ENCODE peak calls at places on chromosomes 12 and 14, in eight cellular contexts. One of them, this sample, is unnamed. For H3K4me1, the result is how much of the 10 kb centered on the place peaks cover.

GRCh38 chr12:52238916-52239649 is 6.0 kb downstream of the KRT7 start:
- ATAC-seq in gastrocnemius medialis: no peak
- ATAC-seq in heart right ventricle: no peak
- ATAC-seq in left lung: peak
- ATAC-seq in aorta: no peak
- ATAC-seq in GM23338: no peak
- ATAC-seq in HepG2: no peak
- ATAC-seq in CD4-positive, CD25-positive, alpha-beta regulatory T cell: no peak
- ATAC-seq in this sample: no peak

GRCh38 chr12:122646568-122647220 is 56.5 kb downstream of the HCAR2 start:
- ATAC-seq in gastrocnemius medialis: no peak
- ATAC-seq in heart right ventricle: no peak
- ATAC-seq in left lung: peak
- ATAC-seq in aorta: no peak
- ATAC-seq in GM23338: no peak
- ATAC-seq in HepG2: no peak
- ATAC-seq in CD4-positive, CD25-positive, alpha-beta regulatory T cell: peak
- ATAC-seq in this sample: no peak

GRCh38 chr14:95941897-95942296 is 65.3 kb downstream of the TUNAR start:
- ATAC-seq in gastrocnemius medialis: no peak
- ATAC-seq in heart right ventricle: no peak
- ATAC-seq in left lung: no peak
- ATAC-seq in aorta: no peak
- ATAC-seq in GM23338: no peak
- ATAC-seq in HepG2: no peak
- ATAC-seq in CD4-positive, CD25-positive, alpha-beta regulatory T cell: no peak
- ATAC-seq in this sample: no peak

GRCh38 chr14:96256420-96256819 is 410 bp downstream of the BDKRB1 start:
- ATAC-seq in gastrocnemius medialis: no peak
- ATAC-seq in heart right ventricle: no peak
- ATAC-seq in left lung: no peak
- ATAC-seq in aorta: no peak
- ATAC-seq in GM23338: no peak
- ATAC-seq in HepG2: no peak
- ATAC-seq in CD4-positive, CD25-positive, alpha-beta regulatory T cell: no peak
- ATAC-seq in this sample: peak

GRCh38 chr12:17296882-17297281 is 690.9 kb upstream of the LMO3 start:
- ATAC-seq in gastrocnemius medialis: no peak
- ATAC-seq in heart right ventricle: no peak
- ATAC-seq in left lung: no peak
- ATAC-seq in aorta: no peak
- ATAC-seq in GM23338: no peak
- ATAC-seq in HepG2: no peak
- ATAC-seq in CD4-positive, CD25-positive, alpha-beta regulatory T cell: no peak
- ATAC-seq in this sample: no peak

GRCh38 chr12:92396647-92397258 is 251.1 kb upstream of the BTG1 start:
- ATAC-seq in gastrocnemius medialis: peak
- ATAC-seq in heart right ventricle: no peak
- ATAC-seq in left lung: peak
- ATAC-seq in aorta: no peak
- ATAC-seq in GM23338: no peak
- ATAC-seq in HepG2: no peak
- ATAC-seq in CD4-positive, CD25-positive, alpha-beta regulatory T cell: no peak
- ATAC-seq in this sample: no peak

GRCh38 chr12:92987362-92987761 is 58.3 kb upstream of the EEA1 start:
- ATAC-seq in gastrocnemius medialis: peak
- ATAC-seq in heart right ventricle: peak
- ATAC-seq in left lung: peak
- ATAC-seq in aorta: peak
- ATAC-seq in GM23338: peak
- ATAC-seq in HepG2: peak
- ATAC-seq in CD4-positive, CD25-positive, alpha-beta regulatory T cell: peak
- ATAC-seq in this sample: peak

GRCh38 chr12:19151298-19151697 is 21.8 kb downstream of the PLEKHA5 start:
- ATAC-seq in gastrocnemius medialis: no peak
- ATAC-seq in heart right ventricle: no peak
- ATAC-seq in left lung: no peak
- ATAC-seq in aorta: no peak
- ATAC-seq in GM23338: no peak
- ATAC-seq in HepG2: no peak
- ATAC-seq in CD4-positive, CD25-positive, alpha-beta regulatory T cell: no peak
- ATAC-seq in this sample: no peak

GRCh38 chr14:24277606-24278321 is 6.4 kb upstream of the RABGGTA start:
- ATAC-seq in gastrocnemius medialis: no peak
- ATAC-seq in heart right ventricle: peak
- ATAC-seq in left lung: no peak
- ATAC-seq in aorta: peak
- ATAC-seq in GM23338: no peak
- ATAC-seq in HepG2: no peak
- ATAC-seq in CD4-positive, CD25-positive, alpha-beta regulatory T cell: no peak
- ATAC-seq in this sample: peak

GRCh38 chr12:52271157-52271556 is 3.3 kb upstream of the KRT86 start:
- ATAC-seq in gastrocnemius medialis: no peak
- ATAC-seq in heart right ventricle: no peak
- ATAC-seq in left lung: no peak
- ATAC-seq in aorta: no peak
- ATAC-seq in GM23338: no peak
- ATAC-seq in HepG2: no peak
- ATAC-seq in CD4-positive, CD25-positive, alpha-beta regulatory T cell: no peak
- ATAC-seq in this sample: no peak

GRCh38 chr14:69004731-69005431 is 25.8 kb upstream of the ACTN1 start:
- ATAC-seq in gastrocnemius medialis: no peak
- ATAC-seq in heart right ventricle: no peak
- ATAC-seq in left lung: peak
- ATAC-seq in aorta: no peak
- ATAC-seq in GM23338: peak
- ATAC-seq in HepG2: no peak
- ATAC-seq in CD4-positive, CD25-positive, alpha-beta regulatory T cell: no peak
- ATAC-seq in this sample: no peak

GRCh38 chr12:21852251-21852650 is 77.7 kb upstream of the KCNJ8 start:
- ATAC-seq in gastrocnemius medialis: no peak
- ATAC-seq in heart right ventricle: no peak
- ATAC-seq in left lung: no peak
- ATAC-seq in aorta: no peak
- ATAC-seq in GM23338: no peak
- ATAC-seq in HepG2: no peak
- ATAC-seq in CD4-positive, CD25-positive, alpha-beta regulatory T cell: no peak
- ATAC-seq in this sample: no peak

GRCh38 chr12:25994901-25995625 is 36.6 kb downstream of the RASSF8 start:
- ATAC-seq in gastrocnemius medialis: no peak
- ATAC-seq in heart right ventricle: no peak
- ATAC-seq in left lung: no peak
- ATAC-seq in aorta: no peak
- ATAC-seq in GM23338: peak
- ATAC-seq in HepG2: no peak
- ATAC-seq in CD4-positive, CD25-positive, alpha-beta regulatory T cell: no peak
- ATAC-seq in this sample: no peak

GRCh38 chr12:25995906-25996305 is 37.4 kb downstream of the RASSF8 start:
- ATAC-seq in gastrocnemius medialis: no peak
- ATAC-seq in heart right ventricle: no peak
- ATAC-seq in left lung: no peak
- ATAC-seq in aorta: no peak
- ATAC-seq in GM23338: no peak
- ATAC-seq in HepG2: no peak
- ATAC-seq in CD4-positive, CD25-positive, alpha-beta regulatory T cell: no peak
- ATAC-seq in this sample: no peak

GRCh38 chr12:25994252-25994651 is 35.8 kb downstream of the RASSF8 start:
- ATAC-seq in gastrocnemius medialis: no peak
- ATAC-seq in heart right ventricle: no peak
- ATAC-seq in left lung: no peak
- ATAC-seq in aorta: no peak
- ATAC-seq in GM23338: no peak
- ATAC-seq in HepG2: no peak
- ATAC-seq in CD4-positive, CD25-positive, alpha-beta regulatory T cell: no peak
- ATAC-seq in this sample: no peak

GRCh38 chr12:25996677-25997076 is 38.2 kb downstream of the RASSF8 start:
- ATAC-seq in gastrocnemius medialis: no peak
- ATAC-seq in heart right ventricle: no peak
- ATAC-seq in left lung: no peak
- ATAC-seq in aorta: no peak
- ATAC-seq in GM23338: no peak
- ATAC-seq in HepG2: no peak
- ATAC-seq in CD4-positive, CD25-positive, alpha-beta regulatory T cell: no peak
- ATAC-seq in this sample: no peak

GRCh38 chr12:25997401-25997973 is 39.0 kb downstream of the RASSF8 start:
- ATAC-seq in gastrocnemius medialis: no peak
- ATAC-seq in heart right ventricle: peak
- ATAC-seq in left lung: no peak
- ATAC-seq in aorta: no peak
- ATAC-seq in GM23338: peak
- ATAC-seq in HepG2: no peak
- ATAC-seq in CD4-positive, CD25-positive, alpha-beta regulatory T cell: no peak
- ATAC-seq in this sample: peak
- H3K4me1 ChIP-seq in gastrocnemius medialis: under half
- H3K4me1 ChIP-seq in heart right ventricle: under half
- H3K4me1 ChIP-seq in left lung: under half
- H3K4me1 ChIP-seq in aorta: under half
- H3K4me1 ChIP-seq in GM23338: under half
- H3K4me1 ChIP-seq in HepG2: under half
- H3K4me1 ChIP-seq in CD4-positive, CD25-positive, alpha-beta regulatory T cell: under half
- H3K4me1 ChIP-seq in this sample: under half

GRCh38 chr12:96228566-96229248 is 34.5 kb downstream of the ELK3 start:
- ATAC-seq in gastrocnemius medialis: no peak
- ATAC-seq in heart right ventricle: no peak
- ATAC-seq in left lung: no peak
- ATAC-seq in aorta: no peak
- ATAC-seq in GM23338: no peak
- ATAC-seq in HepG2: no peak
- ATAC-seq in CD4-positive, CD25-positive, alpha-beta regulatory T cell: no peak
- ATAC-seq in this sample: no peak
- H3K4me1 ChIP-seq in gastrocnemius medialis: under half
- H3K4me1 ChIP-seq in heart right ventricle: half or more
- H3K4me1 ChIP-seq in left lung: under half
- H3K4me1 ChIP-seq in aorta: under half
- H3K4me1 ChIP-seq in GM23338: under half
- H3K4me1 ChIP-seq in HepG2: under half
- H3K4me1 ChIP-seq in CD4-positive, CD25-positive, alpha-beta regulatory T cell: under half
- H3K4me1 ChIP-seq in this sample: half or more

GRCh38 chr12:131920157-131920508 is 8.9 kb upstream of the PUS1 start:
- ATAC-seq in gastrocnemius medialis: no peak
- ATAC-seq in heart right ventricle: no peak
- ATAC-seq in left lung: no peak
- ATAC-seq in aorta: no peak
- ATAC-seq in GM23338: no peak
- ATAC-seq in HepG2: no peak
- ATAC-seq in CD4-positive, CD25-positive, alpha-beta regulatory T cell: no peak
- ATAC-seq in this sample: no peak

GRCh38 chr12:131923260-131923659 is 5.8 kb upstream of the PUS1 start:
- ATAC-seq in gastrocnemius medialis: no peak
- ATAC-seq in heart right ventricle: no peak
- ATAC-seq in left lung: no peak
- ATAC-seq in aorta: no peak
- ATAC-seq in GM23338: no peak
- ATAC-seq in HepG2: no peak
- ATAC-seq in CD4-positive, CD25-positive, alpha-beta regulatory T cell: no peak
- ATAC-seq in this sample: no peak

GRCh38 chr12:131920902-131921840 is 7.9 kb upstream of the PUS1 start:
- ATAC-seq in gastrocnemius medialis: no peak
- ATAC-seq in heart right ventricle: peak
- ATAC-seq in left lung: no peak
- ATAC-seq in aorta: no peak
- ATAC-seq in GM23338: no peak
- ATAC-seq in HepG2: no peak
- ATAC-seq in CD4-positive, CD25-positive, alpha-beta regulatory T cell: no peak
- ATAC-seq in this sample: no peak

GRCh38 chr12:131922772-131923171 is 6.3 kb upstream of the PUS1 start:
- ATAC-seq in gastrocnemius medialis: no peak
- ATAC-seq in heart right ventricle: no peak
- ATAC-seq in left lung: no peak
- ATAC-seq in aorta: no peak
- ATAC-seq in GM23338: no peak
- ATAC-seq in HepG2: no peak
- ATAC-seq in CD4-positive, CD25-positive, alpha-beta regulatory T cell: no peak
- ATAC-seq in this sample: no peak

GRCh38 chr12:131921866-131922769 is 7.0 kb upstream of the PUS1 start:
- ATAC-seq in gastrocnemius medialis: no peak
- ATAC-seq in heart right ventricle: peak
- ATAC-seq in left lung: no peak
- ATAC-seq in aorta: no peak
- ATAC-seq in GM23338: no peak
- ATAC-seq in HepG2: no peak
- ATAC-seq in CD4-positive, CD25-positive, alpha-beta regulatory T cell: no peak
- ATAC-seq in this sample: no peak
- H3K4me1 ChIP-seq in gastrocnemius medialis: under half
- H3K4me1 ChIP-seq in heart right ventricle: under half
- H3K4me1 ChIP-seq in left lung: under half
- H3K4me1 ChIP-seq in aorta: under half
- H3K4me1 ChIP-seq in GM23338: under half
- H3K4me1 ChIP-seq in HepG2: under half
- H3K4me1 ChIP-seq in CD4-positive, CD25-positive, alpha-beta regulatory T cell: under half
- H3K4me1 ChIP-seq in this sample: under half

DNA sequence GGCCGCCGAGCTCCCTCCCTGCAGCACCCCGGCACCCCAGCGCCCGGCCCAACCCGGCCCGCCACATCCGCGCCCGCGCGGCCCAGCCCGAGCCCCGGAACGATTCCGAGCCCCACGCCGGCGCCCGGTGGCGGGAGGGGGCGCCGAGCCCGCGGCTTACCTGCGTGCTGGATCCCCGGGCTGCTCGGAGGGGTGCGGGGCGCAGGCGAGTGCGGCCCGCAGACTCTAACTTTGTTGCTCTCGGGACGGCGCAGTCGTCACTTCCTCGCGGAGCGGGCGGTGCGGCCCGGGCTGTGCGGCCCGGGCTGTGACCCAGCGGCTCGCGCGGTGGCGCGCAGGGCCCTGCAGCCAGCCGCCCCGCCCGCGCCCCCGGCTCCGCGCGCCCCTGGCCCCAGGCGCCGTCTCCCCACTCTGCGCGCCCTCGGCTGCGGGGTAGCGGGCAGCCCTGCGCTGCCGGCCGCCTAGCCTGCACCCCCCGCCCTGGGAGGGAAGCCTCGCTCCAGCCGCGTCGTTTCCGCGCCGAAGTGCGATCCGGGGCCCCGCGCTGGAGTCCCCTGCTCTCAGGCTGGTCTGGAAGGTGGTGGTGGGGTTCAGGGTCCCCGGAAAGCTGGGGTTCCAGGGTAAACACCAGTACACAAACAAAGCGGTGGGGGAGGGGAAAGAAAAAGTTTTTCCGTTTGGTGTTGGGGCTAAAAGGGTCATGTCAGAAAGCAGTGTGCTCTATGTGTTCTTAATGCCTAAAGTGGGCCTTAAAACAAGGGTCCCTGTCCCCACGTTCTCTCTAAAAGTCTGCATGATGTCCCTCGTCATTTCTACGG is 64.5 kb upstream of the PTGR2 start:
- ATAC-seq in gastrocnemius medialis: peak
- ATAC-seq in heart right ventricle: peak
- ATAC-seq in left lung: peak
- ATAC-seq in aorta: peak
- ATAC-seq in GM23338: peak
- ATAC-seq in HepG2: peak
- ATAC-seq in CD4-positive, CD25-positive, alpha-beta regulatory T cell: peak
- ATAC-seq in this sample: peak
- H3K4me1 ChIP-seq in gastrocnemius medialis: half or more
- H3K4me1 ChIP-seq in heart right ventricle: half or more
- H3K4me1 ChIP-seq in left lung: under half
- H3K4me1 ChIP-seq in aorta: under half
- H3K4me1 ChIP-seq in GM23338: under half
- H3K4me1 ChIP-seq in HepG2: half or more
- H3K4me1 ChIP-seq in CD4-positive, CD25-positive, alpha-beta regulatory T cell: half or more
- H3K4me1 ChIP-seq in this sample: half or more

GRCh38 chr14:104295681-104296387 is 157.4 kb downstream of the KIF26A start:
- ATAC-seq in gastrocnemius medialis: no peak
- ATAC-seq in heart right ventricle: no peak
- ATAC-seq in left lung: no peak
- ATAC-seq in aorta: no peak
- ATAC-seq in GM23338: no peak
- ATAC-seq in HepG2: no peak
- ATAC-seq in CD4-positive, CD25-positive, alpha-beta regulatory T cell: no peak
- ATAC-seq in this sample: no peak
- H3K4me1 ChIP-seq in gastrocnemius medialis: under half
- H3K4me1 ChIP-seq in heart right ventricle: under half
- H3K4me1 ChIP-seq in left lung: under half
- H3K4me1 ChIP-seq in aorta: under half
- H3K4me1 ChIP-seq in GM23338: under half
- H3K4me1 ChIP-seq in HepG2: under half
- H3K4me1 ChIP-seq in CD4-positive, CD25-positive, alpha-beta regulatory T cell: under half
- H3K4me1 ChIP-seq in this sample: under half

This sample was measured in gastroesophageal sphincter.